ENCODE peak calls at places on chromosome 4, in ten cellular contexts. One of them, this sample, is unnamed.

GRCh38 chr4:38967260-38968095 is 64.7 kb downstream of the TMEM156 start:
- DNase-seq in AG09309: peak
- DNase-seq in erythroblast: no peak
- DNase-seq in RPMI7951: peak
- DNase-seq in stimulated activated CD4-positive, alpha-beta T cell treated with anti-CD3 and anti-CD28 coated beads, Interleukin-12 subunit alpha, Interleukin-12 subunit beta, amount 100 ng/mL, for 4 hours: no peak
- DNase-seq in GM10248: no peak
- DNase-seq in activated T-helper 1 cell treated with anti-CD3 and anti-CD28 coated beads, Interleukin-2, amount 50 U/mL, for 16 hours: no peak
- DNase-seq in cardiac fibroblast: peak
- DNase-seq in islet precursor cell: no peak
- DNase-seq in left lung: no peak
- DNase-seq in this sample: no peak

GRCh38 chr4:188107931-188108843 is 1.2 kb downstream of the TRIML2 start:
- DNase-seq in stimulated activated CD4-positive, alpha-beta T cell treated with anti-CD3 and anti-CD28 coated beads, Interleukin-12 subunit alpha, Interleukin-12 subunit beta, amount 100 ng/mL, for 4 hours: no peak
- DNase-seq in activated T-helper 1 cell treated with anti-CD3 and anti-CD28 coated beads, Interleukin-2, amount 50 U/mL, for 16 hours: no peak
- DNase-seq in AG09309: no peak
- DNase-seq in GM10248: no peak
- DNase-seq in left lung: no peak
- DNase-seq in islet precursor cell: peak
- DNase-seq in cardiac fibroblast: peak
- DNase-seq in RPMI7951: peak
- DNase-seq in erythroblast: no peak
- DNase-seq in this sample: no peak

GRCh38 chr4:16466581-16466980 is 240.3 kb upstream of the TAPT1 start:
- DNase-seq in AG09309: no peak
- DNase-seq in erythroblast: no peak
- DNase-seq in stimulated activated CD4-positive, alpha-beta T cell treated with anti-CD3 and anti-CD28 coated beads, Interleukin-12 subunit alpha, Interleukin-12 subunit beta, amount 100 ng/mL, for 4 hours: no peak
- DNase-seq in left lung: no peak
- DNase-seq in cardiac fibroblast: no peak
- DNase-seq in activated T-helper 1 cell treated with anti-CD3 and anti-CD28 coated beads, Interleukin-2, amount 50 U/mL, for 16 hours: no peak
- DNase-seq in GM10248: no peak
- DNase-seq in islet precursor cell: no peak
- DNase-seq in RPMI7951: no peak
- DNase-seq in this sample: no peak

GRCh38 chr4:128601992-128602695 is 207.4 kb upstream of the JADE1 start:
- DNase-seq in left lung: no peak
- DNase-seq in erythroblast: peak
- DNase-seq in stimulated activated CD4-positive, alpha-beta T cell treated with anti-CD3 and anti-CD28 coated beads, Interleukin-12 subunit alpha, Interleukin-12 subunit beta, amount 100 ng/mL, for 4 hours: no peak
- DNase-seq in GM10248: no peak
- DNase-seq in RPMI7951: peak
- DNase-seq in AG09309: no peak
- DNase-seq in islet precursor cell: no peak
- DNase-seq in activated T-helper 1 cell treated with anti-CD3 and anti-CD28 coated beads, Interleukin-2, amount 50 U/mL, for 16 hours: no peak
- DNase-seq in cardiac fibroblast: peak
- DNase-seq in this sample: no peak

GRCh38 chr4:101357751-101358150 is 10.4 kb upstream of the PPP3CA start:
- DNase-seq in erythroblast: no peak
- DNase-seq in GM10248: no peak
- DNase-seq in left lung: no peak
- DNase-seq in islet precursor cell: no peak
- DNase-seq in AG09309: no peak
- DNase-seq in RPMI7951: peak
- DNase-seq in stimulated activated CD4-positive, alpha-beta T cell treated with anti-CD3 and anti-CD28 coated beads, Interleukin-12 subunit alpha, Interleukin-12 subunit beta, amount 100 ng/mL, for 4 hours: no peak
- DNase-seq in cardiac fibroblast: peak
- DNase-seq in activated T-helper 1 cell treated with anti-CD3 and anti-CD28 coated beads, Interleukin-2, amount 50 U/mL, for 16 hours: no peak
- DNase-seq in this sample: no peak

GRCh38 chr4:173543266-173543665 is 13.2 kb upstream of the HAND2 start:
- DNase-seq in stimulated activated CD4-positive, alpha-beta T cell treated with anti-CD3 and anti-CD28 coated beads, Interleukin-12 subunit alpha, Interleukin-12 subunit beta, amount 100 ng/mL, for 4 hours: no peak
- DNase-seq in cardiac fibroblast: no peak
- DNase-seq in activated T-helper 1 cell treated with anti-CD3 and anti-CD28 coated beads, Interleukin-2, amount 50 U/mL, for 16 hours: no peak
- DNase-seq in erythroblast: no peak
- DNase-seq in AG09309: no peak
- DNase-seq in left lung: no peak
- DNase-seq in islet precursor cell: peak
- DNase-seq in GM10248: no peak
- DNase-seq in RPMI7951: no peak
- DNase-seq in this sample: no peak

GRCh38 chr4:122003335-122003734 is 51.5 kb upstream of the TRPC3 start:
- DNase-seq in RPMI7951: peak
- DNase-seq in activated T-helper 1 cell treated with anti-CD3 and anti-CD28 coated beads, Interleukin-2, amount 50 U/mL, for 16 hours: no peak
- DNase-seq in AG09309: no peak
- DNase-seq in left lung: no peak
- DNase-seq in islet precursor cell: peak
- DNase-seq in erythroblast: peak
- DNase-seq in stimulated activated CD4-positive, alpha-beta T cell treated with anti-CD3 and anti-CD28 coated beads, Interleukin-12 subunit alpha, Interleukin-12 subunit beta, amount 100 ng/mL, for 4 hours: peak
- DNase-seq in GM10248: peak
- DNase-seq in cardiac fibroblast: peak
- DNase-seq in this sample: peak

GRCh38 chr4:23614284-23614892 is 275.5 kb downstream of the PPARGC1A start:
- DNase-seq in stimulated activated CD4-positive, alpha-beta T cell treated with anti-CD3 and anti-CD28 coated beads, Interleukin-12 subunit alpha, Interleukin-12 subunit beta, amount 100 ng/mL, for 4 hours: no peak
- DNase-seq in islet precursor cell: peak
- DNase-seq in erythroblast: no peak
- DNase-seq in activated T-helper 1 cell treated with anti-CD3 and anti-CD28 coated beads, Interleukin-2, amount 50 U/mL, for 16 hours: no peak
- DNase-seq in GM10248: peak
- DNase-seq in cardiac fibroblast: peak
- DNase-seq in AG09309: no peak
- DNase-seq in left lung: no peak
- DNase-seq in RPMI7951: peak
- DNase-seq in this sample: no peak

GRCh38 chr4:3239998-3240920 is 8.7 kb upstream of the MSANTD1 start:
- DNase-seq in erythroblast: no peak
- DNase-seq in RPMI7951: no peak
- DNase-seq in GM10248: no peak
- DNase-seq in stimulated activated CD4-positive, alpha-beta T cell treated with anti-CD3 and anti-CD28 coated beads, Interleukin-12 subunit alpha, Interleukin-12 subunit beta, amount 100 ng/mL, for 4 hours: no peak
- DNase-seq in activated T-helper 1 cell treated with anti-CD3 and anti-CD28 coated beads, Interleukin-2, amount 50 U/mL, for 16 hours: no peak
- DNase-seq in islet precursor cell: no peak
- DNase-seq in left lung: peak
- DNase-seq in cardiac fibroblast: no peak
- DNase-seq in AG09309: no peak
- DNase-seq in this sample: no peak

GRCh38 chr4:86939123-86939522 is 4.3 kb downstream of the AFF1 start:
- DNase-seq in stimulated activated CD4-positive, alpha-beta T cell treated with anti-CD3 and anti-CD28 coated beads, Interleukin-12 subunit alpha, Interleukin-12 subunit beta, amount 100 ng/mL, for 4 hours: no peak
- DNase-seq in activated T-helper 1 cell treated with anti-CD3 and anti-CD28 coated beads, Interleukin-2, amount 50 U/mL, for 16 hours: no peak
- DNase-seq in cardiac fibroblast: no peak
- DNase-seq in left lung: no peak
- DNase-seq in erythroblast: no peak
- DNase-seq in AG09309: no peak
- DNase-seq in islet precursor cell: no peak
- DNase-seq in GM10248: no peak
- DNase-seq in RPMI7951: no peak
- DNase-seq in this sample: no peak

GRCh38 chr4:89660444-89660843 is 176.5 kb downstream of the SNCA start:
- DNase-seq in RPMI7951: no peak
- DNase-seq in AG09309: no peak
- DNase-seq in activated T-helper 1 cell treated with anti-CD3 and anti-CD28 coated beads, Interleukin-2, amount 50 U/mL, for 16 hours: no peak
- DNase-seq in stimulated activated CD4-positive, alpha-beta T cell treated with anti-CD3 and anti-CD28 coated beads, Interleukin-12 subunit alpha, Interleukin-12 subunit beta, amount 100 ng/mL, for 4 hours: no peak
- DNase-seq in left lung: no peak
- DNase-seq in erythroblast: no peak
- DNase-seq in GM10248: no peak
- DNase-seq in islet precursor cell: no peak
- DNase-seq in cardiac fibroblast: no peak
- DNase-seq in this sample: no peak

GRCh38 chr4:145545538-145546224 is 64.0 kb downstream of the SMAD1 start:
- DNase-seq in cardiac fibroblast: peak
- DNase-seq in RPMI7951: peak
- DNase-seq in AG09309: peak
- DNase-seq in erythroblast: no peak
- DNase-seq in left lung: no peak
- DNase-seq in activated T-helper 1 cell treated with anti-CD3 and anti-CD28 coated beads, Interleukin-2, amount 50 U/mL, for 16 hours: no peak
- DNase-seq in islet precursor cell: no peak
- DNase-seq in GM10248: no peak
- DNase-seq in stimulated activated CD4-positive, alpha-beta T cell treated with anti-CD3 and anti-CD28 coated beads, Interleukin-12 subunit alpha, Interleukin-12 subunit beta, amount 100 ng/mL, for 4 hours: no peak
- DNase-seq in this sample: no peak

GRCh38 chr4:40059362-40059761 is 2.7 kb downstream of the N4BP2 start:
- DNase-seq in erythroblast: no peak
- DNase-seq in GM10248: no peak
- DNase-seq in activated T-helper 1 cell treated with anti-CD3 and anti-CD28 coated beads, Interleukin-2, amount 50 U/mL, for 16 hours: no peak
- DNase-seq in left lung: no peak
- DNase-seq in islet precursor cell: no peak
- DNase-seq in stimulated activated CD4-positive, alpha-beta T cell treated with anti-CD3 and anti-CD28 coated beads, Interleukin-12 subunit alpha, Interleukin-12 subunit beta, amount 100 ng/mL, for 4 hours: no peak
- DNase-seq in RPMI7951: no peak
- DNase-seq in AG09309: no peak
- DNase-seq in cardiac fibroblast: no peak
- DNase-seq in this sample: no peak

GRCh38 chr4:87805971-87806370 is 6.6 kb downstream of the IBSP start:
- DNase-seq in RPMI7951: peak
- DNase-seq in cardiac fibroblast: peak
- DNase-seq in GM10248: no peak
- DNase-seq in erythroblast: no peak
- DNase-seq in AG09309: no peak
- DNase-seq in left lung: no peak
- DNase-seq in islet precursor cell: no peak
- DNase-seq in activated T-helper 1 cell treated with anti-CD3 and anti-CD28 coated beads, Interleukin-2, amount 50 U/mL, for 16 hours: no peak
- DNase-seq in stimulated activated CD4-positive, alpha-beta T cell treated with anti-CD3 and anti-CD28 coated beads, Interleukin-12 subunit alpha, Interleukin-12 subunit beta, amount 100 ng/mL, for 4 hours: no peak
- DNase-seq in this sample: no peak

GRCh38 chr4:145840162-145840768 is 98.4 kb downstream of the ZNF827 start:
- DNase-seq in erythroblast: peak
- DNase-seq in left lung: no peak
- DNase-seq in islet precursor cell: no peak
- DNase-seq in stimulated activated CD4-positive, alpha-beta T cell treated with anti-CD3 and anti-CD28 coated beads, Interleukin-12 subunit alpha, Interleukin-12 subunit beta, amount 100 ng/mL, for 4 hours: no peak
- DNase-seq in RPMI7951: peak
- DNase-seq in cardiac fibroblast: peak
- DNase-seq in AG09309: no peak
- DNase-seq in activated T-helper 1 cell treated with anti-CD3 and anti-CD28 coated beads, Interleukin-2, amount 50 U/mL, for 16 hours: no peak
- DNase-seq in GM10248: peak
- DNase-seq in this sample: no peak

GRCh38 chr4:120327276-120327675 is 260.6 kb upstream of the MAD2L1 start:
- DNase-seq in GM10248: no peak
- DNase-seq in activated T-helper 1 cell treated with anti-CD3 and anti-CD28 coated beads, Interleukin-2, amount 50 U/mL, for 16 hours: no peak
- DNase-seq in erythroblast: no peak
- DNase-seq in islet precursor cell: no peak
- DNase-seq in AG09309: no peak
- DNase-seq in left lung: no peak
- DNase-seq in cardiac fibroblast: peak
- DNase-seq in RPMI7951: no peak
- DNase-seq in stimulated activated CD4-positive, alpha-beta T cell treated with anti-CD3 and anti-CD28 coated beads, Interleukin-12 subunit alpha, Interleukin-12 subunit beta, amount 100 ng/mL, for 4 hours: no peak
- DNase-seq in this sample: no peak

GRCh38 chr4:139461022-139461421 is 7.1 kb downstream of the RAB33B start:
- DNase-seq in stimulated activated CD4-positive, alpha-beta T cell treated with anti-CD3 and anti-CD28 coated beads, Interleukin-12 subunit alpha, Interleukin-12 subunit beta, amount 100 ng/mL, for 4 hours: no peak
- DNase-seq in islet precursor cell: no peak
- DNase-seq in activated T-helper 1 cell treated with anti-CD3 and anti-CD28 coated beads, Interleukin-2, amount 50 U/mL, for 16 hours: no peak
- DNase-seq in RPMI7951: no peak
- DNase-seq in cardiac fibroblast: no peak
- DNase-seq in GM10248: no peak
- DNase-seq in erythroblast: no peak
- DNase-seq in left lung: no peak
- DNase-seq in AG09309: no peak
- DNase-seq in this sample: no peak

GRCh38 chr4:1604181-1604705 is 79.9 kb downstream of the FAM53A start:
- DNase-seq in activated T-helper 1 cell treated with anti-CD3 and anti-CD28 coated beads, Interleukin-2, amount 50 U/mL, for 16 hours: no peak
- DNase-seq in left lung: peak
- DNase-seq in GM10248: no peak
- DNase-seq in stimulated activated CD4-positive, alpha-beta T cell treated with anti-CD3 and anti-CD28 coated beads, Interleukin-12 subunit alpha, Interleukin-12 subunit beta, amount 100 ng/mL, for 4 hours: no peak
- DNase-seq in islet precursor cell: no peak
- DNase-seq in AG09309: no peak
- DNase-seq in cardiac fibroblast: no peak
- DNase-seq in RPMI7951: peak
- DNase-seq in erythroblast: no peak
- DNase-seq in this sample: no peak